ENCODE peak calls at places on chromosome 11, in four cellular contexts. One of them, this sample, is unnamed.

GRCh38 chr11:18669211-18669593 is 29.4 kb upstream of the TMEM86A start:
- DNase-seq in stimulated activated CD4-positive, alpha-beta T cell treated with anti-CD3 and anti-CD28 coated beads, Interleukin-2, amount 100 ng/mL, for 24 hours: peak
- DNase-seq in NCI-H2081: no peak
- DNase-seq in mucosa of gallbladder: peak
- DNase-seq in this sample: no peak

GRCh38 chr11:86091086-86091485 is 22.2 kb upstream of the PICALM start:
- DNase-seq in NCI-H2081: no peak
- DNase-seq in mucosa of gallbladder: no peak
- DNase-seq in stimulated activated CD4-positive, alpha-beta T cell treated with anti-CD3 and anti-CD28 coated beads, Interleukin-2, amount 100 ng/mL, for 24 hours: no peak
- DNase-seq in this sample: no peak

GRCh38 chr11:80970016-80970516 is 1529.2 kb upstream of the TENM4 start:
- DNase-seq in mucosa of gallbladder: no peak
- DNase-seq in NCI-H2081: no peak
- DNase-seq in stimulated activated CD4-positive, alpha-beta T cell treated with anti-CD3 and anti-CD28 coated beads, Interleukin-2, amount 100 ng/mL, for 24 hours: no peak
- DNase-seq in this sample: no peak

GRCh38 chr11:10807629-10808552 is 835 bp downstream of the EIF4G2 start:
- DNase-seq in NCI-H2081: peak
- DNase-seq in stimulated activated CD4-positive, alpha-beta T cell treated with anti-CD3 and anti-CD28 coated beads, Interleukin-2, amount 100 ng/mL, for 24 hours: peak
- DNase-seq in mucosa of gallbladder: peak
- DNase-seq in this sample: peak

GRCh38 chr11:66069715-66070603 is at the start of gene PACS1:
- DNase-seq in NCI-H2081: peak
- DNase-seq in mucosa of gallbladder: peak
- DNase-seq in stimulated activated CD4-positive, alpha-beta T cell treated with anti-CD3 and anti-CD28 coated beads, Interleukin-2, amount 100 ng/mL, for 24 hours: peak
- DNase-seq in this sample: peak

GRCh38 chr11:78161937-78162336 is 22.5 kb upstream of the ALG8 start:
- DNase-seq in NCI-H2081: no peak
- DNase-seq in mucosa of gallbladder: peak
- DNase-seq in stimulated activated CD4-positive, alpha-beta T cell treated with anti-CD3 and anti-CD28 coated beads, Interleukin-2, amount 100 ng/mL, for 24 hours: no peak
- DNase-seq in this sample: no peak

GRCh38 chr11:76588455-76589325 is 81.9 kb downstream of the LRRC32 start:
- DNase-seq in NCI-H2081: no peak
- DNase-seq in stimulated activated CD4-positive, alpha-beta T cell treated with anti-CD3 and anti-CD28 coated beads, Interleukin-2, amount 100 ng/mL, for 24 hours: peak
- DNase-seq in mucosa of gallbladder: peak
- DNase-seq in this sample: peak

GRCh38 chr11:69013009-69013951 is at the start of gene MRGPRF:
- DNase-seq in stimulated activated CD4-positive, alpha-beta T cell treated with anti-CD3 and anti-CD28 coated beads, Interleukin-2, amount 100 ng/mL, for 24 hours: peak
- DNase-seq in mucosa of gallbladder: peak
- DNase-seq in NCI-H2081: no peak
- DNase-seq in this sample: peak

GRCh38 chr11:1237128-1237580 is 14.3 kb downstream of the MUC5B start:
- DNase-seq in stimulated activated CD4-positive, alpha-beta T cell treated with anti-CD3 and anti-CD28 coated beads, Interleukin-2, amount 100 ng/mL, for 24 hours: no peak
- DNase-seq in NCI-H2081: no peak
- DNase-seq in mucosa of gallbladder: no peak
- DNase-seq in this sample: no peak